ENCODE peak calls at places on chromosomes 13 and 19, in seven cellular contexts. R, W, K, T, S, F and Q are unnamed samples.

GRCh38 chr13:36778083-36778671 is 40.8 kb upstream of the RFXAP start:
- DNase-seq in F (peak), T (no peak), R (no peak), W (no peak), S (no peak), K (no peak), Q (no peak)

GRCh38 chr13:73421310-73421912 is 362.6 kb downstream of the KLF5 start:
- DNase-seq in K (no peak), T (peak), W (no peak), S (no peak), R (no peak), F (peak), Q (no peak)

GRCh38 chr13:80132741-80133601 is 208.0 kb downstream of the SPRY2 start:
- DNase-seq in T (peak), F (peak), R (peak), W (peak), S (peak), K (no peak), Q (peak)

GRCh38 chr13:48158290-48158689 is 63.4 kb upstream of the MED4 start:
- DNase-seq in K (no peak), W (no peak), R (no peak), F (no peak), S (no peak), T (no peak), Q (no peak)

GRCh38 chr13:28753208-28753892 is 34.6 kb upstream of the SLC46A3 start:
- DNase-seq in T (peak), W (peak), K (no peak), S (peak), F (peak), R (no peak), Q (no peak)

GRCh38 chr13:65889368-65889767 is 1340.8 kb downstream of the PCDH9 start:
- DNase-seq in S (no peak), R (no peak), F (peak), T (no peak), K (no peak), W (no peak), Q (no peak)

GRCh38 chr13:111650626-111651025 is 330.2 kb downstream of the TEX29 start:
- DNase-seq in W (no peak), K (no peak), S (no peak), R (no peak), T (no peak), F (no peak), Q (no peak)

GRCh38 chr19:45420871-45421270 is 2.8 kb downstream of the ERCC1 start:
- DNase-seq in W (no peak), T (no peak), F (no peak), S (no peak), K (no peak), R (no peak), Q (no peak)

GRCh38 chr19:18252370-18252717 is 21.9 kb downstream of the IQCN start:
- DNase-seq in S (no peak), R (no peak), F (no peak), W (no peak), T (no peak), K (no peak), Q (no peak)

GRCh38 chr13:73136776-73137175 is 78.0 kb downstream of the KLF5 start:
- DNase-seq in W (no peak), K (no peak), S (no peak), R (no peak), T (peak), F (peak), Q (no peak)

GRCh38 chr13:60745343-60745742 is 348.3 kb downstream of the TDRD3 start:
- DNase-seq in W (no peak), R (no peak), F (no peak), K (no peak), S (no peak), T (no peak), Q (no peak)

GRCh38 chr13:93226623-93227279 is at the start of gene GPC6:
- DNase-seq in S (peak), K (no peak), R (no peak), T (peak), F (peak), W (no peak), Q (peak)

GRCh38 chr13:93227906-93228801 is 1.5 kb downstream of the GPC6 start:
- DNase-seq in W (no peak), S (peak), R (peak), F (peak), K (no peak), T (no peak), Q (peak)

GRCh38 chr13:93226065-93226622 is 463 bp upstream of the GPC6 start:
- DNase-seq in K (no peak), R (no peak), S (no peak), W (no peak), T (no peak), F (no peak), Q (no peak)

GRCh38 chr13:93225610-93226009 is 997 bp upstream of the GPC6 start:
- DNase-seq in R (no peak), T (no peak), K (no peak), F (no peak), W (no peak), S (no peak), Q (no peak)

GRCh38 chr13:93227280-93227905 is 786 bp downstream of the GPC6 start:
- DNase-seq in W (no peak), T (no peak), R (no peak), S (peak), F (peak), K (no peak), Q (peak)
- TF ChIP-seq CTCF in W (no peak), T (no peak), R (no peak), S (no peak), F (no peak), K (no peak), Q (peak)

GRCh38 chr19:47826800-47827199 is 5.1 kb downstream of the CRX start:
- DNase-seq in S (no peak), F (no peak), R (no peak), T (no peak), W (no peak), K (no peak), Q (peak)

GRCh38 chr19:47819841-47820244 is 1.9 kb upstream of the CRX start:
- DNase-seq in K (no peak), S (no peak), T (no peak), R (no peak), F (no peak), W (no peak), Q (peak)

GRCh38 chr19:47820410-47820809 is 1.3 kb upstream of the CRX start:
- DNase-seq in S (no peak), K (no peak), R (no peak), F (no peak), T (no peak), W (no peak), Q (peak)

GRCh38 chr19:47821460-47822020 is at the start of gene CRX:
- DNase-seq in R (no peak), K (no peak), T (no peak), S (no peak), W (no peak), F (no peak), Q (peak)

GRCh38 chr19:47824396-47824795 is 2.7 kb downstream of the CRX start:
- DNase-seq in S (no peak), F (no peak), T (no peak), K (no peak), R (no peak), W (no peak), Q (no peak)
- TF ChIP-seq CTCF in S (no peak), F (no peak), T (no peak), K (no peak), R (no peak), W (no peak), Q (peak)

DNA sequence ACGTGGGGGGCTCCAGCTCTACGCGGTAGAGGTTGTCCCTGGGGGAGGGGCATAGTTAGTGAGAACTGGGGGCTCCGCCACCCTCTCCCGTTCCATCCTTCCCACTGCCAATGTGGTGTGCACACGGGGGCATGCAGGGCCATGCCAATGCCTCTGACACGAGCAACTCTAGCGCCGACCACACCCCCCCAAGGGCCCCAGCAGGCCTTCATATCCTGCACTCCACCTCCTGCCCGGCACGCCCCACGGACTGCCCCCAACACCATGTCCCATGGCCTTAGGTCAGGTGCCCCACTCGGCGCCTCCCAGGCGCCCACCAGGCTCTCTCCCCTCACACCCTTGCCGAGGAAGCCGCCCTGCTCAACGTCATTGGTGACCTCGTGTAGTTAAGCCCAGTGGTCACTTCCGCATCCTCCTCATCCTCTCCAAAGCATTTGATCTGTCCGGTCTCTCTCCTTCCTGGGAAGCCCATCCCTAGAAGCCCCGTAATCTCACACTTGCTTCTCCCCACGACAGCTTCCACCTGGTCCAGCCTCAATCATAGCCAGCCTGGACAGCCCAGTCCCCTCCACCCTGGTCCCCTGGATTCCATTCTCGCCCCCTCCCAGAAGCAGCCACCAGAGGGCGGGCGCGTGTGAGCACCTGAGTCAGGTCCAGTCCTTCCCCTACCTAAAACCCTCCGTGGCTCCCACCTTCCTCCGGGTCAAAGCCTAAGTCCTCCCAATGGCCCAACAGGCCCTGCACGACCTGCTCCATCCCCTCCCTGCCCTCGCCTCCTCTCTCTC is 2.1 kb downstream of the SEMA6B start:
- DNase-seq in T (no peak), K (no peak), R (no peak), F (no peak), S (no peak), W (no peak), Q (no peak)
- TF ChIP-seq CTCF in T (no peak), K (no peak), R (no peak), F (no peak), S (peak), W (no peak), Q (peak)

GRCh38 chr13:27621366-27622101 is at the start of gene POLR1D:
- DNase-seq in T (peak), K (peak), W (peak), S (peak), F (peak), R (peak), Q (peak)

GRCh38 chr13:27620377-27621115 is at the start of gene LNX2:
- DNase-seq in F (peak), R (peak), S (peak), W (peak), T (peak), K (peak), Q (peak)

GRCh38 chr13:27622881-27623280 is 1.2 kb downstream of the POLR1D start:
- DNase-seq in K (no peak), T (no peak), F (no peak), W (no peak), R (no peak), S (no peak), Q (no peak)

GRCh38 chr13:27621116-27621365 is 651 bp upstream of the POLR1D start:
- DNase-seq in K (no peak), T (no peak), W (no peak), F (no peak), S (no peak), R (no peak), Q (no peak)

DNA sequence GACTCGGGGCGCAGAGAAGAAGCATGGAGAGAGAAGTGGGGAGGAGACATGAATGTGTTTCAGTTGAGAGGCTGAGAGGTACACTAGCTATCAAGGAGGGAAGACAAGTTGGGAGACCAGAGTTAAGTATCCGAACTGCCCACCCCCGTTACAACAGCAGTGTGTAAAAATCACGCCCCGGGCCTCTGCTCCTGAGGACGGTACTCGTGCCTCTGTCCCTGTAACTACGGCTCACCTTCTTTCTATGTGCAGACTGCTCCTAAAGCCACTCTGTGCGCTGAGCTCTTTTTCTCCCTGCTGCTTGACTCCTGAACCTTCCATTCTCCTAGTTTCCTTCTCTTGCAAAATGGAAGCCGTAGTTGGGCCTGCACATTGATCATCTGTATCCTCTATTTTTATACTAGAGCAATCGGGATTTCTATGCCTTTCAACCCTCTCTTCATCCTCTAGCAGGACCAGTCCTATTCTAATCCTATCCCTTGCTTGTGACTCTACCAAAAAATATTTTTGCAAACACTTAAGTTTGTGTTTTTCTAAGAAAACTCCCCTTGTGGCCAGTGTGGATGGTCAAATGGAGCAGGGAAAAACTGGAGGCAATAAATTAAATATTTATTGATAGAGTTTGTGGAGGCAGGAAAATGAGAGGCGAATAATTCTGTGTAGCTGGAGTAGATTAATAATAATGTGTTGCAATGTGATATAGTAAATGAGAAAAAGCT is 569 bp downstream of the POLR1D start:
- DNase-seq in F (peak), W (no peak), R (no peak), K (no peak), T (no peak), S (no peak), Q (no peak)
- TF ChIP-seq CTCF in F (peak), W (no peak), R (no peak), K (no peak), T (peak), S (peak), Q (no peak)